ENCODE peak calls at places on chromosomes 3 and 15, in nine cellular contexts. F is ACHN, X is pons, P is kidney glomerular epithelial cell, B is Ammon's horn, A is islet precursor cell, O is RWPE1, L is RPMI7951, H is nucleus accumbens. K is an unnamed sample.

GRCh38 chr15:97168704-97169475 is 791.6 kb upstream of the ARRDC4 start:
- DNase-seq in B (no peak), A (peak), H (no peak), L (no peak), O (no peak), P (no peak), F (no peak), X (no peak), K (no peak)

GRCh38 chr3:170751083-170751893 is 118.7 kb downstream of the RPL22L1 start:
- DNase-seq in L (peak), F (peak), H (no peak), A (no peak), B (no peak), O (peak), X (no peak), P (peak), K (peak)

GRCh38 chr3:5002174-5002870 is 23.1 kb downstream of the BHLHE40 start:
- DNase-seq in F (no peak), X (no peak), A (peak), P (no peak), B (no peak), L (no peak), O (no peak), H (no peak), K (no peak)

GRCh38 chr3:188974856-188975611 is 196.7 kb upstream of the TPRG1 start:
- DNase-seq in O (no peak), P (no peak), H (no peak), A (no peak), L (peak), X (no peak), F (no peak), B (no peak), K (no peak)

GRCh38 chr15:75153084-75153483 is 48.6 kb upstream of the C15orf39 start:
- DNase-seq in B (peak), P (no peak), L (peak), H (peak), X (peak), O (peak), F (peak), A (no peak), K (no peak)

GRCh38 chr15:78615151-78615589 is 5.6 kb downstream of the CHRNA3 start:
- DNase-seq in H (no peak), X (no peak), B (no peak), P (no peak), A (no peak), O (no peak), L (no peak), F (no peak), K (no peak)

GRCh38 chr3:174330303-174330702 is 528.8 kb upstream of the NAALADL2 start:
- DNase-seq in O (peak), A (no peak), H (no peak), F (peak), P (peak), X (no peak), L (peak), B (no peak), K (peak)

GRCh38 chr3:32226875-32227500 is 11.5 kb upstream of the CMTM8 start:
- DNase-seq in H (no peak), L (peak), P (peak), O (peak), B (no peak), A (no peak), X (no peak), F (no peak), K (peak)

GRCh38 chr3:16741103-16741758 is 136.0 kb upstream of the DAZL start:
- DNase-seq in F (peak), B (no peak), A (no peak), X (no peak), O (no peak), P (no peak), L (peak), H (no peak), K (no peak)

GRCh38 chr3:197209366-197210260 is 88.8 kb downstream of the DLG1 start:
- DNase-seq in O (no peak), L (no peak), P (no peak), B (no peak), H (no peak), F (no peak), X (no peak), A (no peak), K (no peak)

GRCh38 chr15:40344631-40345120 is 3.9 kb upstream of the CCDC9B start:
- DNase-seq in F (peak), X (no peak), A (no peak), O (peak), H (peak), B (peak), P (peak), L (peak), K (no peak)

GRCh38 chr3:158091526-158091925 is 14.7 kb downstream of the SHOX2 start:
- DNase-seq in H (no peak), X (no peak), B (no peak), F (no peak), O (no peak), P (no peak), L (peak), A (no peak), K (no peak)

GRCh38 chr15:66943456-66944095 is 121.8 kb upstream of the SMAD3 start:
- DNase-seq in X (no peak), L (no peak), F (no peak), P (no peak), H (no peak), O (no peak), B (no peak), A (no peak), K (no peak)

GRCh38 chr15:39785139-39785538 is 2.5 kb upstream of the FSIP1 start:
- DNase-seq in X (no peak), L (no peak), O (no peak), A (no peak), P (no peak), B (no peak), H (no peak), F (no peak), K (no peak)

GRCh38 chr15:61393949-61394348 is 164.8 kb upstream of the RORA start:
- DNase-seq in A (no peak), P (no peak), F (no peak), X (peak), B (peak), O (no peak), L (peak), H (no peak), K (no peak)

GRCh38 chr3:59734061-59734460 is 684.2 kb upstream of the CFAP20DC start:
- DNase-seq in F (no peak), B (no peak), O (no peak), A (no peak), L (peak), P (no peak), H (no peak), X (no peak), K (no peak)

GRCh38 chr3:54691230-54691900 is 236.5 kb downstream of the LRTM1 start:
- DNase-seq in P (peak), H (no peak), F (no peak), A (no peak), B (peak), L (peak), X (no peak), O (no peak), K (no peak)

GRCh38 chr15:73700041-73700842 is 16.1 kb downstream of the CD276 start:
- DNase-seq in B (peak), O (peak), H (peak), P (peak), F (peak), X (peak), L (peak), A (peak), K (peak)

GRCh38 chr3:71425491-71426071 is 157.9 kb downstream of the FOXP1 start:
- DNase-seq in H (no peak), L (peak), P (peak), O (no peak), F (no peak), A (no peak), B (no peak), X (no peak), K (no peak)

GRCh38 chr15:57559875-57560274 is 31.8 kb upstream of the MYZAP start:
- DNase-seq in B (peak), P (no peak), A (peak), O (peak), L (peak), H (peak), X (peak), F (peak), K (no peak)

GRCh38 chr15:74988007-74988800 is 7.2 kb upstream of the SCAMP5 start:
- DNase-seq in X (no peak), O (peak), A (peak), P (peak), L (peak), F (peak), H (no peak), B (no peak), K (no peak)

GRCh38 chr3:52248816-52249547 is 3.4 kb downstream of the PPM1M start:
- DNase-seq in P (no peak), O (no peak), H (no peak), F (no peak), A (no peak), B (peak), X (no peak), L (no peak), K (no peak)

GRCh38 chr3:176765491-176765890 is 431.8 kb downstream of the TBL1XR1 start:
- DNase-seq in O (no peak), P (no peak), B (no peak), A (no peak), L (no peak), X (no peak), H (no peak), F (no peak), K (no peak)